ENCODE peak calls at places on chromosomes 1 and 21, in four cellular contexts. A is fibroblast of lung, J is A549, L is mucosa of descending colon. R is an unnamed sample.

GRCh38 chr1:32536117-32536516 is 3.1 kb upstream of the ZBTB8A start:
- DNase-seq in J (no peak), A (no peak), L (no peak), R (no peak)

GRCh38 chr1:8629241-8630091 is 188.0 kb downstream of the RERE start:
- DNase-seq in J (no peak), L (no peak), A (peak; percentile 49), R (peak; percentile 45)

GRCh38 chr1:117590273-117590925 is 15.4 kb upstream of the TENT5C start:
- DNase-seq in J (no peak), L (peak; percentile 50), A (no peak), R (no peak)

GRCh38 chr21:45918011-45918410 is 63.6 kb upstream of the COL6A1 start:
- DNase-seq in L (no peak), A (no peak), J (no peak), R (no peak)

GRCh38 chr1:3494321-3495308 is 40.1 kb downstream of the ARHGEF16 start:
- DNase-seq in L (no peak), J (no peak), A (no peak), R (no peak)

GRCh38 chr1:156102634-156103511 is 11.6 kb upstream of the LMNA start:
- DNase-seq in J (no peak), A (peak; percentile 70), L (peak; percentile 59), R (peak; percentile 54)

GRCh38 chr1:37323486-37324377 is 150.6 kb upstream of the ZC3H12A start:
- DNase-seq in L (no peak), J (peak; percentile 38), A (peak; percentile 20), R (no peak)

GRCh38 chr1:178011101-178011828 is 41.4 kb upstream of the SEC16B start:
- DNase-seq in L (no peak), J (peak; percentile 50), A (peak; percentile 45), R (peak; percentile 12)

GRCh38 chr1:172359531-172359991 is 60.9 kb upstream of the C1orf105 start:
- DNase-seq in L (no peak), J (peak; percentile 76), A (peak; percentile 51), R (peak; percentile 76)

GRCh38 chr1:91844862-91845528 is 41.0 kb downstream of the TGFBR3 start:
- DNase-seq in J (peak; percentile 78), A (peak; percentile 96), L (no peak), R (peak; percentile 97)

GRCh38 chr21:37198989-37199924 is 67.9 kb downstream of the VPS26C start:
- DNase-seq in L (no peak), J (no peak), A (peak; percentile 64), R (peak; percentile 42)

GRCh38 chr1:152511596-152511995 is 993 bp downstream of the LCE5A start:
- DNase-seq in J (no peak), A (no peak), L (no peak), R (no peak)
- H3K9me3 ChIP-seq in J (no peaks in the 10 kb centered on the region), A (no peaks in the 10 kb centered on the region), L (no peaks in the 10 kb centered on the region), R (no peaks in the 10 kb centered on the region)

GRCh38 chr1:243921113-243921512 is 71.1 kb upstream of the AKT3 start:
- DNase-seq in J (no peak), A (no peak), L (no peak), R (no peak)

GRCh38 chr1:243912347-243912746 is 62.3 kb upstream of the AKT3 start:
- DNase-seq in L (no peak), A (no peak), J (no peak), R (no peak)

GRCh38 chr1:243916160-243916559 is 66.1 kb upstream of the AKT3 start:
- DNase-seq in L (no peak), J (no peak), A (no peak), R (no peak)

GRCh38 chr1:243917863-243918565 is 68.0 kb upstream of the AKT3 start:
- DNase-seq in L (no peak), J (no peak), A (peak; percentile 37), R (no peak)

DNA sequence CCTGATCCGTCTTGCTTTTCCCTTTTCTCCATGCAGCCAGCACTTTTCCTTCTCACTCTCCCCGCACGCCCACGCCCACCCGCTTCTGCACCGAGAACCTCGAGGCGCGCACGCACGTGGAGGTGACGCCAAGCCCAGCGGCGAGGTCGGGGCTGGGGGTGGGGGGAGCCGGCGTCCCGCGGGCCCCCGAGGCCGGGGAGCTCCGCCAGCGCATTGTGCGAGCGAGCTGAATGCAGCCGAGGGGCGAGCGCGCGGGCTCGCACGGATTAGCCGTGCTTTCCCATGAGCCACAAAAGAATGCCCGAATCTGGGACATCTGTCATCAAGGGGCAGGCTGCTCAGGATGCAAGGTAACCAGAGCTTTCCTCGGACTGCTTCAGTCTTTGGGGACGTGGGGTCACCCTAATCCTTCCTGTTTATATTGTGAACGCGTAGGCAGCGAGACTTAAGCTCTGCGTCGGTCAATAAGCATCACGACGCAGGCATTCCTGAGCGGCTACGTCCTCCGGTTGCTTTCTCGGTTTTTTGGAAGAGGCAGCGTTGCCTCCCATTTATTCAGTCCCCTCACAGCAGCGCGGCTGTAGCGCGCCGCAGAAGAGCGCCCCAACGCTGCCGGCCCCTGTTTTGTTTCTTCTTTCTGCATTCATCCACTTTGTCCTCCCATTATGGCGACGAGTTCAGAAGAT is 67.3 kb upstream of the AKT3 start:
- DNase-seq in A (peak; percentile 77), J (peak; percentile 64), L (peak; percentile 31), R (peak; percentile 39)
- H3K4me3 ChIP-seq in A (peak overlapping the region; percentile 70), J (peak overlapping the region; percentile 45), L (no peak overlapping the region), R (peak overlapping the region; percentile 27)

GRCh38 chr21:43643193-43643592 is 16.1 kb downstream of the HSF2BP start:
- DNase-seq in J (no peak), A (no peak), L (no peak), R (peak; percentile 52)

GRCh38 chr21:43646550-43647260 is 12.6 kb downstream of the HSF2BP start:
- DNase-seq in A (peak; percentile 95), L (peak; percentile 92), J (peak; percentile 97), R (peak; percentile 97)

GRCh38 chr21:43645987-43646386 is 13.3 kb downstream of the HSF2BP start:
- DNase-seq in L (no peak), A (no peak), J (peak; percentile 40), R (no peak)

GRCh38 chr21:43644609-43645008 is 14.7 kb downstream of the HSF2BP start:
- DNase-seq in L (no peak), J (peak; percentile 46), A (peak; percentile 29), R (peak; percentile 56)

DNA sequence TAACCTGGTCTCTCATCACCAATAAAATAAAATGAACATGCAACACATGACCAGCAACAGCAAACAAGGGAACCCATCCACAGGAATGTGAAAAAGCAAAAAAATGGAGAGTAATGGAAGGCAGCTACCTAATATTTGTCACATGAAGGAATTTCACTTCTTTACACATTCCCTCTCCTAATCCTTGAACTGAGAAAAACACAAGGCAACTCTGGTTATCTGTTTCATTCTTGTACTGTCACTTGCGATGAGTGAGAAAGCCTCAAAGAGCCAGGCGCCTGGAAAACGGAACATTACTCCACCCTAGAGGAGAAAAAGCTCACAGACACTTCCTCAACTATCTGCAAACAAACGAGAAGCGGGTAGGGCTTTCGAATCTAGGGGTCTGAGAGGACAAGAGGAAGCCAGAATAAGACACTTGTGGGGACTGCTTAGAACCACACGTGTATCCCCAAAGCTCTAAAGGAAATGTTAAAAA is 13.8 kb downstream of the HSF2BP start:
- DNase-seq in J (peak; percentile 90), L (no peak), A (peak; percentile 80), R (peak; percentile 89)
- TF ChIP-seq CTCF in J (peak; percentile 64), L (no peak), A (peak; percentile 59), R (peak; percentile 71)

DNA sequence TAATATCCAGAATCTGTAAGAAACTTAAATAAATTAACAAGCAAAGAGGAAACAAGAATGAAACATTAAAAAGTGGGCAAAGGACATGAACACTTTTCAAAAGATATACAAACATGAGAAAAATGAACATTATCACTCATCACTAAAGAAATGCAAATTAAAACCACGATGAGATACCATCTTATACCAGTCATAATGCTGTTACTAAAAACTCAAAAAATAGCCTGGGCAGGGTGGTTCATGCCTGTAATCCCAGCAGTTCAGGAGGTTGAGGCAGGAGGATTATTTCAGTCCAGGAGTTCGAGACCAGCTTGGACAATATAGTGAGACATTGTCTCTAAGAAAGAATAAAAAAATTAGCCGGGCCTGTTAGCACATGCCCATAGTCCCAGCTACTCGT is 6.1 kb downstream of the ZNF124 start:
- DNase-seq in A (no peak), J (no peak), L (no peak), R (no peak)
- H3K9me3 ChIP-seq in A (no peaks in the 10 kb centered on the region), J (peaks cover 82% of the 10 kb centered on the region), L (peaks cover 61% of the 10 kb centered on the region), R (no peaks in the 10 kb centered on the region)

DNA sequence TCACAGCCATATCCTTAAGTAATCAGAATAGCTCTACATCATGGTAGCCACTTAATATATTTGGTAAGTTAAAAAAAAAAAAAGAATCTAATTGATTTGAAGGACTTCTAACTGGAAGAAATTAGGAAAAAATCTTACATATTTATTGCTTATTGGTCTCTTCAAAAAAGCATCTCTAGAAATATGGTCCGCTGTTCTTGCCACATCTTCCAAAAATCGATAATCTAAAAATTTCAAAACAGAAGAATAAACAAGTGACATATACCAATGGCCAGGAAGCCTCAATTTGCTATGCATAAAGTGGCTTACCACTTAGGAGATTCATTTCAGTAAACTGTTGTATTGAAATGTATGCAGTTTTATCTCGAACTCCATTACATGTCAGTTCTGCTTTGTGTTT is 2.3 kb downstream of the ZNHIT6 start:
- DNase-seq in A (no peak), L (no peak), J (no peak), R (no peak)
- H3K4me3 ChIP-seq in A (no peak overlapping the region), L (no peak overlapping the region), J (no peak overlapping the region), R (no peak overlapping the region)